ENCODE peak calls at places on chromosomes 16 and 17, in six cellular contexts. X, Z, V, F, L and B are unnamed samples. For H3K9me3, the result is how much of the 10 kb centered on the place peaks cover.

GRCh38 chr16:46817961-46818360 is 13.0 kb downstream of the C16orf87 start:
- DNase-seq in X (no peak), Z (no peak), V (no peak), F (no peak), L (no peak), B (no peak)

GRCh38 chr17:45640141-45640850 is 143.8 kb upstream of the CRHR1 start:
- DNase-seq in X (peak), Z (peak), V (peak), F (peak), L (peak), B (peak)

GRCh38 chr16:56272495-56272894 is 81.2 kb downstream of the GNAO1 start:
- DNase-seq in X (no peak), Z (no peak), V (no peak), F (no peak), L (no peak), B (no peak)

GRCh38 chr16:49883111-49883829 is 27.4 kb upstream of the ZNF423 start:
- DNase-seq in X (no peak), Z (no peak), V (no peak), F (no peak), L (no peak), B (no peak)

GRCh38 chr17:45894022-45894784 is at the start of gene MAPT:
- DNase-seq in X (peak), Z (peak), V (peak), F (peak), L (peak), B (peak)

GRCh38 chr17:58956997-58957724 is 149.5 kb downstream of the TRIM37 start:
- DNase-seq in X (no peak), Z (no peak), V (no peak), F (no peak), L (no peak), B (no peak)

GRCh38 chr17:13510062-13510461 is 91.7 kb downstream of the HS3ST3A1 start:
- DNase-seq in X (no peak), Z (no peak), V (no peak), F (no peak), L (no peak), B (no peak)

GRCh38 chr17:47708312-47708863 is 14.4 kb downstream of the TBKBP1 start:
- DNase-seq in X (no peak), Z (no peak), V (peak), F (no peak), L (no peak), B (no peak)

GRCh38 chr16:54928421-54929089 is 2.1 kb upstream of the IRX5 start:
- DNase-seq in X (no peak), Z (peak), V (no peak), F (no peak), L (peak), B (peak)

GRCh38 chr17:73278465-73279453 is 17.1 kb upstream of the CPSF4L start:
- DNase-seq in X (no peak), Z (peak), V (peak), F (no peak), L (no peak), B (no peak)

GRCh38 chr17:49439673-49440571 is 25.2 kb upstream of the PHB1 start:
- DNase-seq in X (no peak), Z (no peak), V (no peak), F (no peak), L (no peak), B (no peak)

GRCh38 chr16:24013733-24014645 is 178.2 kb downstream of the PRKCB start:
- DNase-seq in X (no peak), Z (no peak), V (no peak), F (no peak), L (no peak), B (no peak)

GRCh38 chr17:65013613-65014391 is 42.7 kb downstream of the GNA13 start:
- DNase-seq in X (peak), Z (no peak), V (no peak), F (no peak), L (no peak), B (no peak)

GRCh38 chr17:57868007-57868774 is 18.3 kb upstream of the MRPS23 start:
- DNase-seq in X (peak), Z (peak), V (peak), F (peak), L (peak), B (no peak)

GRCh38 chr17:1553354-1554266 is 9.0 kb downstream of the PITPNA start:
- DNase-seq in X (no peak), Z (no peak), V (no peak), F (no peak), L (no peak), B (peak)

GRCh38 chr16:86466695-86467406 is 43.5 kb upstream of the FOXF1 start:
- DNase-seq in X (peak), Z (no peak), V (peak), F (no peak), L (no peak), B (no peak)

GRCh38 chr16:69349508-69349907 is 2.1 kb downstream of the TMED6 start:
- DNase-seq in X (no peak), Z (no peak), V (no peak), F (no peak), L (no peak), B (no peak)

GRCh38 chr17:3213587-3213986 is 6.1 kb downstream of the OR1A1 start:
- DNase-seq in X (no peak), Z (no peak), V (no peak), F (no peak), L (no peak), B (no peak)

GRCh38 chr17:278055-279028 is 74.3 kb downstream of the RPH3AL start:
- DNase-seq in X (no peak), Z (peak), V (no peak), F (no peak), L (no peak), B (no peak)

GRCh38 chr17:64092952-64093451 is 36.9 kb downstream of the ERN1 start:
- DNase-seq in X (no peak), Z (no peak), V (no peak), F (no peak), L (no peak), B (no peak)

GRCh38 chr16:53904533-53904932 is 200.6 kb downstream of the FTO start:
- DNase-seq in X (no peak), Z (no peak), V (no peak), F (no peak), L (no peak), B (no peak)

GRCh38 chr16:1691956-1692355 is 13.9 kb downstream of the JPT2 start:
- DNase-seq in X (no peak), Z (no peak), V (no peak), F (no peak), L (peak), B (no peak)

GRCh38 chr17:65261682-65262636 is 124.8 kb downstream of the RGS9 start:
- DNase-seq in X (no peak), Z (no peak), V (no peak), F (no peak), L (no peak), B (no peak)

GRCh38 chr17:2366747-2367494 is 29.6 kb downstream of the SGSM2 start:
- DNase-seq in X (no peak), Z (no peak), V (no peak), F (no peak), L (peak), B (no peak)

GRCh38 chr17:48385303-48385702 is 44.7 kb downstream of the SKAP1 start:
- DNase-seq in X (no peak), Z (no peak), V (no peak), F (no peak), L (no peak), B (no peak)

GRCh38 chr17:61325382-61326073 is 74.1 kb upstream of the TBX2 start:
- DNase-seq in X (no peak), Z (no peak), V (no peak), F (no peak), L (no peak), B (no peak)

GRCh38 chr17:48611213-48611612 is 396 bp upstream of the HOXB7 start:
- DNase-seq in X (no peak), Z (no peak), V (no peak), F (no peak), L (peak), B (no peak)

GRCh38 chr16:3112058-3112880 is at the start of gene ZNF205:
- DNase-seq in X (no peak), Z (peak), V (peak), F (no peak), L (peak), B (peak)

GRCh38 chr16:88651989-88652762 is 1.3 kb upstream of the CYBA start:
- DNase-seq in X (no peak), Z (no peak), V (no peak), F (no peak), L (no peak), B (peak)

GRCh38 chr16:87615621-87616041 is 13.3 kb downstream of the JPH3 start:
- DNase-seq in X (no peak), Z (no peak), V (no peak), F (no peak), L (no peak), B (no peak)

GRCh38 chr17:61927211-61928100 is at the start of gene INTS2:
- DNase-seq in X (peak), Z (peak), V (peak), F (peak), L (peak), B (peak)

GRCh38 chr17:77493238-77493812 is 352.6 kb downstream of the SEC14L1 start:
- DNase-seq in X (no peak), Z (peak), V (peak), F (no peak), L (no peak), B (no peak)

GRCh38 chr16:87705780-87706277 is 60.0 kb downstream of the KLHDC4 start:
- DNase-seq in X (no peak), Z (no peak), V (no peak), F (no peak), L (no peak), B (no peak)

GRCh38 chr17:81420769-81421462 is 25.7 kb downstream of the BAHCC1 start:
- DNase-seq in X (no peak), Z (peak), V (no peak), F (peak), L (no peak), B (no peak)

GRCh38 chr17:75524269-75524970 is 1.1 kb upstream of the LLGL2 start:
- DNase-seq in X (no peak), Z (no peak), V (no peak), F (no peak), L (no peak), B (no peak)

GRCh38 chr16:68715471-68715870 is 21.6 kb upstream of the CDH1 start:
- DNase-seq in X (no peak), Z (no peak), V (no peak), F (no peak), L (no peak), B (no peak)

GRCh38 chr16:14310519-14310991 is 239.4 kb downstream of the MRTFB start:
- DNase-seq in X (no peak), Z (no peak), V (no peak), F (no peak), L (peak), B (no peak)

GRCh38 chr17:60745544-60745943 is 67.9 kb downstream of the BCAS3 start:
- DNase-seq in X (no peak), Z (no peak), V (no peak), F (no peak), L (no peak), B (no peak)

GRCh38 chr16:616771-617586 is 13.8 kb upstream of the WFIKKN1 start:
- DNase-seq in X (no peak), Z (no peak), V (peak), F (no peak), L (no peak), B (no peak)

DNA sequence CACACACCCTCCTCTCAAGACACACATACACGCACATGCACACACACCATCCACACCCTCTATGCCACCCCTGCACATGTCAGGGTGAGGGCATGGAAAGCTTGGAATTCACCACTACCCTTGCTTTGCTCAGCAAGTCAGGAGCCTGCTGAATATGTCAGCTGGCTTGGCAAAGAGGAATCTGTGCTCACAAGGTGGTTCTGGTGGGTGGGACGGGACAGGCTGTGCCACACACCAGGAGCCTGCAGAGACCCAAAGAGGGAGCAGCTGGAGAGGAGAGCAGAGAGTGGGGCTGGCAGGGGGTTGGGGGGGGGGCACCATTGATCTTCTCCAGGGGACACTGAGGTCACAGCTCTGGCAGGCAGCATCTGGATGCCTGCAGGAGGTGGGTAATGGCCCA is 48.7 kb upstream of the NDRG4 start:
- DNase-seq in X (no peak), Z (no peak), V (no peak), F (no peak), L (no peak), B (no peak)
- TF ChIP-seq CTCF in X (no peak), Z (no peak), V (no peak), F (no peak), L (no peak), B (no peak)

DNA sequence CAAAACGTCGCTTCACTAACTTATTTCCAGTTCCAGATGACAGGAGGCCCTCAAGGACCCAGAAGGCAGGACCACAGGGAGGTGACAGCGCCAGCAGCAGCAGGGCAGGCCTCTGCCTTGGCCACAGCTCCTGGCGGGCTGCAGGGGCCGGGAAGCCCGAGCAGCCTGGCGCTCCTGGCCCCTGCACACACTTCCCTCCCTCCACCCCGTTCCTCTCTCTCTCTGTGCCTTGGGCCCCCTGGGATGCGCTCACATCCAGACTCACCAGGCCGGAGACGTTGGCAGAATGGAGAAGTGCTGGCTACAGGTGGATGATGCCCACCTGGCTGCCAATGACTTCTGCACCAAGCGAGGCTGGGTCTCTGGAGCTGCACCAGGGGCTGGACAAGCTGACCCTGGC is 12.7 kb downstream of the ZNF594 start:
- DNase-seq in X (no peak), Z (no peak), V (no peak), F (no peak), L (no peak), B (no peak)
- H3K9me3 ChIP-seq in X (half or more), Z (under half), V (half or more), F (half or more), L (half or more), B (under half)

GRCh38 chr17:82648761-82649474 is 674 bp upstream of the WDR45B start:
- DNase-seq in X (no peak), Z (peak), V (peak), F (no peak), L (no peak), B (peak)
- H3K4me3 ChIP-seq in X (peak), Z (no peak), V (peak), F (peak), L (peak), B (peak)

DNA sequence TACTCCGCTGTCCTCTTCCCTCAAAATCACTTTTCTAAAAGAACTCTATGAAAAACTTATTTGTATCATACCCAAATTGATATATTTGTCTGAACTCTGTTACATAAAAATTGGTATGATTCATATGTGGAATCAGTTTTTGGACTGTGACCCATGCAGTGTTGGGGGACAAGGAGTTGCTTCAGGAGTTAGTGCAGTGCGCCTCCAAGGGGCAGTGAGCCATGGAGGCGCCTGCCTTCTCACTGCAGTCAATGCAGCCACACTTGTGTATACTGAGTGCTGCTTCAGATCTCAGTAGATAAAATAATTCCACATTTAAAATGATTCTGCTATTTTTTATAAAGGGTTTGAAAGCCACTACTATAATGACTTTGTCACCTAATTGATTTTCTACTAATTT is 32.5 kb downstream of the DGKE start:
- DNase-seq in X (no peak), Z (no peak), V (no peak), F (no peak), L (no peak), B (no peak)
- TF ChIP-seq CTCF in X (no peak), Z (peak), V (no peak), F (no peak), L (peak), B (no peak)

GRCh38 chr16:61146429-61146828 is 889.8 kb downstream of the CDH8 start:
- DNase-seq in X (no peak), Z (no peak), V (no peak), F (no peak), L (no peak), B (no peak)
- H3K9me3 ChIP-seq in X (under half), Z (under half), V (under half), F (under half), L (under half), B (under half)